ENCODE peak calls at places on chromosomes 13 and 19, in five cellular contexts. One of them, this sample, is unnamed.

GRCh38 chr13:65868106-65868505 is 1362.0 kb downstream of the PCDH9 start:
- DNase-seq in IMR-90: no peak
- DNase-seq in tibial artery: no peak
- DNase-seq in brain microvascular endothelial cell: no peak
- DNase-seq in cardiac fibroblast: no peak
- DNase-seq in this sample: no peak

GRCh38 chr13:93227906-93228801 is 1.5 kb downstream of the GPC6 start:
- DNase-seq in IMR-90: peak
- DNase-seq in tibial artery: peak
- DNase-seq in brain microvascular endothelial cell: peak
- DNase-seq in cardiac fibroblast: peak
- DNase-seq in this sample: peak

GRCh38 chr13:34151885-34152284 is 333.9 kb downstream of the RFC3 start:
- DNase-seq in IMR-90: no peak
- DNase-seq in tibial artery: no peak
- DNase-seq in brain microvascular endothelial cell: no peak
- DNase-seq in cardiac fibroblast: no peak
- DNase-seq in this sample: no peak

GRCh38 chr13:94454906-94455305 is 24.6 kb downstream of the DCT start:
- DNase-seq in IMR-90: peak
- DNase-seq in tibial artery: no peak
- DNase-seq in brain microvascular endothelial cell: no peak
- DNase-seq in cardiac fibroblast: no peak
- DNase-seq in this sample: no peak

GRCh38 chr13:74306496-74306895 is 172.3 kb upstream of the KLF12 start:
- DNase-seq in IMR-90: peak
- DNase-seq in tibial artery: no peak
- DNase-seq in brain microvascular endothelial cell: peak
- DNase-seq in cardiac fibroblast: peak
- DNase-seq in this sample: peak

GRCh38 chr13:27083183-27083582 is 88.4 kb downstream of the USP12 start:
- DNase-seq in IMR-90: no peak
- DNase-seq in tibial artery: no peak
- DNase-seq in brain microvascular endothelial cell: no peak
- DNase-seq in cardiac fibroblast: no peak
- DNase-seq in this sample: no peak

GRCh38 chr19:36460046-36460445 is 29.3 kb downstream of the ZNF566 start:
- DNase-seq in IMR-90: peak
- DNase-seq in tibial artery: no peak
- DNase-seq in brain microvascular endothelial cell: no peak
- DNase-seq in cardiac fibroblast: no peak
- DNase-seq in this sample: peak

GRCh38 chr19:15028490-15028889 is 20.8 kb upstream of the CASP14 start:
- DNase-seq in IMR-90: no peak
- DNase-seq in tibial artery: no peak
- DNase-seq in brain microvascular endothelial cell: no peak
- DNase-seq in cardiac fibroblast: no peak
- DNase-seq in this sample: no peak

GRCh38 chr19:6216236-6216995 is 63.4 kb downstream of the MLLT1 start:
- DNase-seq in IMR-90: no peak
- DNase-seq in tibial artery: no peak
- DNase-seq in brain microvascular endothelial cell: no peak
- DNase-seq in cardiac fibroblast: no peak
- DNase-seq in this sample: no peak

GRCh38 chr13:81393110-81393509 is 1052.2 kb upstream of the SPRY2 start:
- DNase-seq in IMR-90: no peak
- DNase-seq in tibial artery: no peak
- DNase-seq in brain microvascular endothelial cell: no peak
- DNase-seq in cardiac fibroblast: no peak
- DNase-seq in this sample: no peak

GRCh38 chr13:30308548-30308947 is 1.2 kb upstream of the KATNAL1 start:
- DNase-seq in IMR-90: peak
- DNase-seq in tibial artery: no peak
- DNase-seq in brain microvascular endothelial cell: peak
- DNase-seq in cardiac fibroblast: peak
- DNase-seq in this sample: peak

GRCh38 chr19:10863107-10863700 is 8.1 kb upstream of the CARM1 start:
- DNase-seq in IMR-90: no peak
- DNase-seq in tibial artery: peak
- DNase-seq in brain microvascular endothelial cell: peak
- DNase-seq in cardiac fibroblast: peak
- DNase-seq in this sample: peak

GRCh38 chr19:5682293-5682592 is 1.4 kb downstream of the HSD11B1L start:
- DNase-seq in IMR-90: no peak
- DNase-seq in tibial artery: no peak
- DNase-seq in brain microvascular endothelial cell: no peak
- DNase-seq in cardiac fibroblast: no peak
- DNase-seq in this sample: no peak

GRCh38 chr13:31012285-31013024 is 80.0 kb downstream of the TEX26 start:
- DNase-seq in IMR-90: peak
- DNase-seq in tibial artery: no peak
- DNase-seq in brain microvascular endothelial cell: peak
- DNase-seq in cardiac fibroblast: peak
- DNase-seq in this sample: peak

GRCh38 chr13:30409911-30410704 is 12.2 kb upstream of the UBE2L5 start:
- DNase-seq in IMR-90: peak
- DNase-seq in tibial artery: peak
- DNase-seq in brain microvascular endothelial cell: peak
- DNase-seq in cardiac fibroblast: peak
- DNase-seq in this sample: peak

GRCh38 chr19:31351212-31352193 is 2.3 kb upstream of the TSHZ3 start:
- DNase-seq in IMR-90: peak
- DNase-seq in tibial artery: no peak
- DNase-seq in brain microvascular endothelial cell: peak
- DNase-seq in cardiac fibroblast: peak
- DNase-seq in this sample: peak

GRCh38 chr13:19882231-19882630 is 18.8 kb upstream of the ZMYM5 start:
- DNase-seq in IMR-90: no peak
- DNase-seq in tibial artery: no peak
- DNase-seq in brain microvascular endothelial cell: no peak
- DNase-seq in cardiac fibroblast: no peak
- DNase-seq in this sample: no peak

GRCh38 chr13:83151308-83151660 is 731.0 kb downstream of the SLITRK1 start:
- DNase-seq in IMR-90: peak
- DNase-seq in tibial artery: no peak
- DNase-seq in brain microvascular endothelial cell: no peak
- DNase-seq in cardiac fibroblast: peak
- DNase-seq in this sample: peak

GRCh38 chr13:101300531-101300930 is 115.8 kb downstream of the NALCN start:
- DNase-seq in IMR-90: no peak
- DNase-seq in tibial artery: no peak
- DNase-seq in brain microvascular endothelial cell: no peak
- DNase-seq in cardiac fibroblast: no peak
- DNase-seq in this sample: no peak

GRCh38 chr19:39557791-39558622 is 18.0 kb upstream of the EID2 start:
- DNase-seq in IMR-90: peak
- DNase-seq in tibial artery: no peak
- DNase-seq in brain microvascular endothelial cell: peak
- DNase-seq in cardiac fibroblast: no peak
- DNase-seq in this sample: peak

GRCh38 chr13:94233401-94233800 is 246.1 kb downstream of the DCT start:
- DNase-seq in IMR-90: peak
- DNase-seq in tibial artery: no peak
- DNase-seq in brain microvascular endothelial cell: peak
- DNase-seq in cardiac fibroblast: peak
- DNase-seq in this sample: peak

GRCh38 chr13:98216135-98216565 is 39.1 kb upstream of the RNF113B start:
- DNase-seq in IMR-90: peak
- DNase-seq in tibial artery: peak
- DNase-seq in brain microvascular endothelial cell: peak
- DNase-seq in cardiac fibroblast: peak
- DNase-seq in this sample: peak

GRCh38 chr13:29494520-29494919 is 101.0 kb downstream of the SLC7A1 start:
- DNase-seq in IMR-90: no peak
- DNase-seq in tibial artery: no peak
- DNase-seq in brain microvascular endothelial cell: no peak
- DNase-seq in cardiac fibroblast: no peak
- DNase-seq in this sample: no peak

DNA sequence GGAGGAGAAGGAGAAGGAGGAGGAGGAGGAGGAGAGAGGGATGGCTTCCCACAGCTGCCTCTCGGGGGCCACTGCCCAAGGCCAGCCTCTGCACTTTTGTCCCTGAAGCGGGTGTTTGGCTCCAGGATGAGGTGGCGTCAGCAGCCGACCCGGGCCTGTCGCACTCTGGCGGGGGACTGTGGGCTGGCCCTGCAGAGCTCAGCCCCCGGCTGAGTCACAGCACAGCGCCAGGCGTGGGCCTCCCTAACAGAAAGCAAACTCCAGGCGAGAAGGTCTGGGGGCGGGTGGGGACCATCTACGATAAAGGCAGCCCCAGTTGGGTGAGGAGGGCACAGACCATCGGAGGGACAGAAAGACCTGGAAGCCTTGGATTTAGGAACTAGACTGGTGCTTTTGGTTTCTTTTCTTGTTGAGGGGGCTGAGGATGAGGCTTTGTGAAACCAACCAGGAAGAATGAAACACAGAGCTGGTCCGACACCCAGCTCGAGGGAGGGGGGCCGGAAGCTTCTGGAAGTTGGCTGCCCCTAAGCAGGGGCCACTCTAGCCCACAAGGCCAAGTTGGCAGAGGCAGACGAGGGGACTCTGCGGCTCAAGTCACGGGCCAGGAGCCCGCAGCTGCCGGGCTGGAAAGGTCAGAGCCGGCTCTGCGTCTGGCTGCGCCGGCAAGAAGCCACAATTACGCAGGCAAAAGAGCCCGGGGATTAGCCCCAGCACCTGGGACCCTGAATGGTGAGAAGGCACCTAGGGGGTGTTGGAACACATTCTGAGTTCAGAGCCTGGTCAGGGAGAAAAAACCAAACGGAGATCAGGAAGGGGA is 18.2 kb downstream of the LSM4 start:
- DNase-seq in IMR-90: peak
- DNase-seq in tibial artery: peak
- DNase-seq in brain microvascular endothelial cell: peak
- DNase-seq in cardiac fibroblast: peak
- DNase-seq in this sample: peak
- H3K4me3 ChIP-seq in IMR-90: peak
- H3K4me3 ChIP-seq in tibial artery: peak
- H3K4me3 ChIP-seq in brain microvascular endothelial cell: peak
- H3K4me3 ChIP-seq in cardiac fibroblast: peak
- H3K4me3 ChIP-seq in this sample: peak

GRCh38 chr13:40993987-40994386 is 25.1 kb downstream of the ELF1 start:
- DNase-seq in IMR-90: no peak
- DNase-seq in tibial artery: no peak
- DNase-seq in brain microvascular endothelial cell: no peak
- DNase-seq in cardiac fibroblast: no peak
- DNase-seq in this sample: no peak
- TF ChIP-seq CTCF in IMR-90: no peak
- TF ChIP-seq CTCF in tibial artery: no peak
- TF ChIP-seq CTCF in brain microvascular endothelial cell: no peak
- TF ChIP-seq CTCF in cardiac fibroblast: no peak
- TF ChIP-seq CTCF in this sample: no peak

GRCh38 chr13:110916671-110917142 is 1.8 kb upstream of the ANKRD10 start:
- DNase-seq in IMR-90: peak
- DNase-seq in tibial artery: no peak
- DNase-seq in brain microvascular endothelial cell: peak
- DNase-seq in cardiac fibroblast: peak
- DNase-seq in this sample: peak
- H3K4me3 ChIP-seq in IMR-90: no peak
- H3K4me3 ChIP-seq in tibial artery: peak
- H3K4me3 ChIP-seq in brain microvascular endothelial cell: no peak
- H3K4me3 ChIP-seq in cardiac fibroblast: no peak
- H3K4me3 ChIP-seq in this sample: peak

GRCh38 chr13:48975926-48976676 is 389 bp downstream of the FNDC3A start:
- DNase-seq in IMR-90: peak
- DNase-seq in tibial artery: peak
- DNase-seq in brain microvascular endothelial cell: peak
- DNase-seq in cardiac fibroblast: peak
- DNase-seq in this sample: peak
- TF ChIP-seq CTCF in IMR-90: no peak
- TF ChIP-seq CTCF in tibial artery: no peak
- TF ChIP-seq CTCF in brain microvascular endothelial cell: no peak
- TF ChIP-seq CTCF in cardiac fibroblast: no peak
- TF ChIP-seq CTCF in this sample: peak

GRCh38 chr13:113000575-113000974 is 31.6 kb downstream of the MCF2L start:
- DNase-seq in IMR-90: no peak
- DNase-seq in tibial artery: no peak
- DNase-seq in brain microvascular endothelial cell: no peak
- DNase-seq in cardiac fibroblast: no peak
- DNase-seq in this sample: no peak

GRCh38 chr13:112999414-113000177 is 30.6 kb downstream of the MCF2L start:
- DNase-seq in IMR-90: no peak
- DNase-seq in tibial artery: no peak
- DNase-seq in brain microvascular endothelial cell: no peak
- DNase-seq in cardiac fibroblast: no peak
- DNase-seq in this sample: no peak

GRCh38 chr13:113002206-113002821 is 33.3 kb downstream of the MCF2L start:
- DNase-seq in IMR-90: no peak
- DNase-seq in tibial artery: no peak
- DNase-seq in brain microvascular endothelial cell: no peak
- DNase-seq in cardiac fibroblast: no peak
- DNase-seq in this sample: no peak

GRCh38 chr13:113002891-113003290 is 33.9 kb downstream of the MCF2L start:
- DNase-seq in IMR-90: no peak
- DNase-seq in tibial artery: no peak
- DNase-seq in brain microvascular endothelial cell: no peak
- DNase-seq in cardiac fibroblast: no peak
- DNase-seq in this sample: no peak

DNA sequence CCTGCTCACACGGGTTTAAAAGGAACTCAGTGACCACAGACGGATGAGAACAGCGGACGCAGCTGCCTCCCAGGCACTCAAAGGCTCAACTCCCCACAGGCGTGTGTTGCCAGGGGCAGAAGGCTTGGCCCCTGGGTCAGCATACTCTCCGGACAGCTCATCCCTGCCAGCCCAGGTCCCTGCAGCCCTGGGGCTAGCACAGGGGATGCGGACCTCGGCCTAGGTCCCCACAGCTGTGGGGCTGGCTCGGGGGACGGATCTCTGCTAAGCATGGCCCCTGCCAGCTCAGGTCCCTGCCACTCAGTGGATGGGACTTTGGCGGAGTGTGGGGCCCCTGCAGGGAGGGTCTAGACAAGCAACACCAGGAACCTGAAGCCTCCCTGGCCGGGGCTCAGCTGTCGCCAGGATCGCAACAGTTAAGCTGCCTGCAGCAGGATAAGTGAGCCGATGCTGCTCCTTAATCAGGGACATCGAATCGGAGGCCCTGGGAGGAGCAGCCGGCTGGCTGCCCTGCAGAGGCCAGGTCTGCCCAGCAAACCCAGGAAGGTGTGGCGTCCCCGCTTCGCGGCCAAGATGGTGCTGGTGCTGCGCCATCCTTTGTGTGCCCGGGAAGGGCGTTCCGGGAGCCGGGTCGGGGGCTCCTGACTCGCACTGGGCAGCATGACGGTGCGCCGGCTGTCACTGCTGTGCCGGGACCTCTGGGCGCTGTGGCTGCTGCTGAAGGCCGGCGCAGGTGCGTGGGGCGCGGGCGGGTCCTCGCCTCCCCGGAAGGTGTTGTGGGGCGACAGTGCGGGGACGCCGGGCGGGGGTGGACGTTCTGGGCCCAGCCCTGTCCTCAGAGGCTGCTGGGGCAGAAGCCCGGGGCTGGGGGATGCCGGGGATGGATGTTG is 32.5 kb downstream of the MCF2L start:
- DNase-seq in IMR-90: peak
- DNase-seq in tibial artery: no peak
- DNase-seq in brain microvascular endothelial cell: peak
- DNase-seq in cardiac fibroblast: peak
- DNase-seq in this sample: peak
- H3K4me3 ChIP-seq in IMR-90: no peak
- H3K4me3 ChIP-seq in tibial artery: peak
- H3K4me3 ChIP-seq in brain microvascular endothelial cell: no peak
- H3K4me3 ChIP-seq in cardiac fibroblast: no peak
- H3K4me3 ChIP-seq in this sample: no peak

This sample was measured in fibroblast of villous mesenchyme.